ENCODE peak calls at places on chromosome 1, in four cellular contexts. N is KBM-7, U is Daoy, G is HCT116. I is an unnamed sample.

GRCh38 chr1:47351305-47351704 is 17.7 kb downstream of the CMPK1 start:
- DNase-seq in N (no peak), U (no peak), G (no peak), I (peak)

GRCh38 chr1:25958475-25958874 is 39.4 kb downstream of the PAFAH2 start:
- DNase-seq in N (no peak), U (peak), G (no peak), I (no peak)

GRCh38 chr1:225987491-225988316 is 11.4 kb downstream of the SDE2 start:
- DNase-seq in N (peak), U (no peak), G (peak), I (peak)

GRCh38 chr1:109197163-109198042 is 16.3 kb upstream of the SARS1 start:
- DNase-seq in N (no peak), U (peak), G (peak), I (peak)

GRCh38 chr1:53047737-53048344 is 14.2 kb upstream of the PODN start:
- DNase-seq in N (peak), U (peak), G (no peak), I (peak)

GRCh38 chr1:3803905-3804626 is 7.8 kb upstream of the LRRC47 start:
- DNase-seq in N (no peak), U (peak), G (no peak), I (no peak)

GRCh38 chr1:58358311-58358710 is 188.2 kb downstream of the OMA1 start:
- DNase-seq in N (no peak), U (peak), G (no peak), I (no peak)

GRCh38 chr1:200973937-200974657 is 49.4 kb downstream of the KIF21B start:
- DNase-seq in N (no peak), U (no peak), G (no peak), I (no peak)

GRCh38 chr1:36759355-36759754 is 275.0 kb downstream of the GRIK3 start:
- DNase-seq in N (no peak), U (no peak), G (no peak), I (no peak)

GRCh38 chr1:62849031-62849430 is 65.1 kb downstream of the ATG4C start:
- DNase-seq in N (no peak), U (no peak), G (no peak), I (no peak)

GRCh38 chr1:167276969-167277368 is 56.3 kb downstream of the POU2F1 start:
- DNase-seq in N (no peak), U (no peak), G (no peak), I (no peak)

GRCh38 chr1:172145231-172145651 is 275.2 kb upstream of the C1orf105 start:
- DNase-seq in N (peak), U (peak), G (no peak), I (no peak)

GRCh38 chr1:231194843-231195516 is 33.1 kb downstream of the TRIM67 start:
- DNase-seq in N (no peak), U (peak), G (no peak), I (peak)